ENCODE peak calls at places on chromosomes 7 and 10, in five cellular contexts. I, C, U, J and Z are unnamed samples.
A peak's percentile ranks its signal among the peaks of the same experiment; 100 is the strongest.

GRCh38 chr7:76396039-76396732 is 13.3 kb downstream of the SSC4D start:
- DNase-seq in I (peak; percentile 84), C (no peak), U (no peak), J (peak; percentile 66), Z (no peak)

GRCh38 chr10:68938117-68938516 is 17.9 kb upstream of the DDX21 start:
- DNase-seq in I (no peak), C (no peak), U (no peak), J (peak; percentile 26), Z (no peak)

GRCh38 chr7:28984631-28985030 is 26.5 kb upstream of the TRIL start:
- DNase-seq in I (peak; percentile 42), C (peak; percentile 91), U (peak; percentile 74), J (peak; percentile 57), Z (peak; percentile 86)

GRCh38 chr10:29039659-29040309 is 249.1 kb upstream of the LYZL1 start:
- DNase-seq in I (no peak), C (peak; percentile 75), U (no peak), J (no peak), Z (no peak)

GRCh38 chr7:149635561-149636329 is 137.6 kb downstream of the ZNF467 start:
- DNase-seq in I (no peak), C (no peak), U (no peak), J (peak; percentile 7), Z (peak; percentile 66)

GRCh38 chr10:107165007-107165406 is 501 bp upstream of the SORCS1 start:
- DNase-seq in I (no peak), C (no peak), U (no peak), J (no peak), Z (peak; percentile 59)

GRCh38 chr10:35160743-35161142 is 34.1 kb downstream of the CREM start:
- DNase-seq in I (no peak), C (no peak), U (no peak), J (no peak), Z (no peak)

GRCh38 chr7:146443102-146443501 is 326.5 kb downstream of the CNTNAP2 start:
- DNase-seq in I (no peak), C (no peak), U (no peak), J (no peak), Z (no peak)

GRCh38 chr7:106255246-106255645 is 29.5 kb downstream of the NAMPT start:
- DNase-seq in I (no peak), C (no peak), U (no peak), J (no peak), Z (no peak)